ENCODE peak calls at places on chromosomes 4 and X, in six cellular contexts. C is stomach, K is esophagus squamous epithelium, A is fibroblast of pulmonary artery, W is pancreas, Y is AG04449. P is an unnamed sample.

GRCh38 chrX:153869473-153870287 is 16.3 kb downstream of the L1CAM start:
- DNase-seq in C (no peak), K (no peak), A (no peak), W (no peak), Y (no peak), P (no peak)

GRCh38 chr4:61909031-61909430 is 708.9 kb downstream of the ADGRL3 start:
- DNase-seq in C (no peak), K (no peak), A (no peak), W (no peak), Y (no peak), P (no peak)

GRCh38 chrX:71111141-71111843 is at the start of gene IL2RG:
- DNase-seq in C (peak), K (peak), A (no peak), W (no peak), Y (no peak), P (peak)

GRCh38 chrX:10110316-10110932 is 46.4 kb upstream of the CLCN4 start:
- DNase-seq in C (no peak), K (no peak), A (no peak), W (no peak), Y (no peak), P (no peak)

GRCh38 chrX:110182362-110182761 is 135.5 kb downstream of the AMMECR1 start:
- DNase-seq in C (no peak), K (no peak), A (no peak), W (no peak), Y (no peak), P (peak)

GRCh38 chr4:170079981-170080380 is 9.8 kb downstream of the AADAT start:
- DNase-seq in C (no peak), K (no peak), A (no peak), W (no peak), Y (no peak), P (no peak)

GRCh38 chr4:122576261-122577188 is 44.3 kb downstream of the IL21 start:
- DNase-seq in C (no peak), K (no peak), A (peak), W (no peak), Y (no peak), P (peak)

GRCh38 chr4:74123065-74123728 is 24.2 kb upstream of the CXCL2 start:
- DNase-seq in C (no peak), K (no peak), A (peak), W (peak), Y (peak), P (peak)

GRCh38 chrX:67347145-67347544 is 196.7 kb upstream of the AR start:
- DNase-seq in C (no peak), K (no peak), A (no peak), W (no peak), Y (no peak), P (no peak)

GRCh38 chrX:109199726-109200125 is 282.2 kb downstream of the GUCY2F start:
- DNase-seq in C (no peak), K (no peak), A (peak), W (no peak), Y (peak), P (peak)

GRCh38 chrX:10755477-10756334 is 135.3 kb upstream of the MID1 start:
- DNase-seq in C (no peak), K (no peak), A (peak), W (peak), Y (peak), P (no peak)

GRCh38 chr4:96295143-96295763 is 455.4 kb downstream of the PDHA2 start:
- DNase-seq in C (no peak), K (no peak), A (no peak), W (no peak), Y (no peak), P (no peak)

GRCh38 chrX:66731398-66731797 is 92.5 kb upstream of the EDA2R start:
- DNase-seq in C (no peak), K (no peak), A (peak), W (no peak), Y (no peak), P (peak)

GRCh38 chrX:155956649-155957048 is 40.8 kb upstream of the IL9R start:
- DNase-seq in C (peak), K (no peak), A (no peak), W (no peak), Y (no peak), P (no peak)

GRCh38 chrX:155957843-155958242 is 39.7 kb upstream of the IL9R start:
- DNase-seq in C (no peak), K (no peak), A (no peak), W (no peak), Y (no peak), P (no peak)

GRCh38 chrX:155962906-155963305 is 34.6 kb upstream of the IL9R start:
- DNase-seq in C (no peak), K (no peak), A (no peak), W (no peak), Y (no peak), P (no peak)

GRCh38 chrX:155956099-155956498 is 41.4 kb upstream of the IL9R start:
- DNase-seq in C (no peak), K (no peak), A (no peak), W (no peak), Y (no peak), P (no peak)

GRCh38 chrX:155959018-155959587 is 38.4 kb upstream of the IL9R start:
- DNase-seq in C (no peak), K (no peak), A (no peak), W (no peak), Y (no peak), P (no peak)
- H3K4me3 ChIP-seq in C (no peak), K (no peak), A (no peak), W (no peak), Y (no peak), P (no peak)

GRCh38 chr4:118881512-118882146 is 7.0 kb upstream of the SYNPO2 start:
- DNase-seq in C (no peak), K (no peak), A (no peak), W (no peak), Y (no peak), P (peak)

GRCh38 chr4:118884716-118885115 is 3.9 kb upstream of the SYNPO2 start:
- DNase-seq in C (no peak), K (no peak), A (no peak), W (no peak), Y (no peak), P (no peak)

GRCh38 chr4:118888666-118889312 is at the start of gene SYNPO2:
- DNase-seq in C (peak), K (no peak), A (peak), W (peak), Y (no peak), P (peak)

GRCh38 chr4:118879409-118879808 is 9.2 kb upstream of the SYNPO2 start:
- DNase-seq in C (no peak), K (no peak), A (no peak), W (no peak), Y (no peak), P (no peak)

DNA sequence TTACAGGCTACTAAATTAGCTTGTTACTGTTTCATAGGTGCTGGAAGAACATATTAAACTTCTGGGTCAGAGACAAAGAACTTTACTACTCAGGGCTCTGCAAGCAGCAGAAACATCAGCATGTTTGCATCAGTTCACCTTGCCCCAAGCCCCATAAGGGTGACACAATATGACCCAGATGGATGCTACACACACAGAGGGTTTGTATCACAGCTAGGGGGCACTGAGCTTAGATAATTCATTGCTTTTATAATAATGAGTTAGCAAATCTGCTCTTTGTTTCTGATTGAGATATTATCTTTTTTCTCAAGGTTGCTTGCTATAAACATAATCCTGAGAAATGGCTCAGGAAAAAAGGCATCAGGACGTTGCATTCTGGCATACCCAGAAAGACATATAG is 4.8 kb upstream of the SYNPO2 start:
- DNase-seq in C (no peak), K (no peak), A (no peak), W (no peak), Y (no peak), P (no peak)
- TF ChIP-seq CTCF in C (no peak), K (no peak), A (peak), W (no peak), Y (peak), P (peak)

GRCh38 chr4:1003271-1004070 is 8.0 kb upstream of the FGFRL1 start:
- DNase-seq in C (no peak), K (no peak), A (no peak), W (no peak), Y (no peak), P (no peak)

GRCh38 chr4:1001561-1002130 is 8.4 kb upstream of the SLC26A1 start:
- DNase-seq in C (no peak), K (no peak), A (no peak), W (no peak), Y (no peak), P (no peak)

GRCh38 chr4:1002131-1002630 is 9.0 kb upstream of the SLC26A1 start:
- DNase-seq in C (peak), K (no peak), A (peak), W (no peak), Y (no peak), P (no peak)

GRCh38 chr4:1004071-1004418 is 7.4 kb upstream of the FGFRL1 start:
- DNase-seq in C (no peak), K (no peak), A (no peak), W (no peak), Y (no peak), P (no peak)

DNA sequence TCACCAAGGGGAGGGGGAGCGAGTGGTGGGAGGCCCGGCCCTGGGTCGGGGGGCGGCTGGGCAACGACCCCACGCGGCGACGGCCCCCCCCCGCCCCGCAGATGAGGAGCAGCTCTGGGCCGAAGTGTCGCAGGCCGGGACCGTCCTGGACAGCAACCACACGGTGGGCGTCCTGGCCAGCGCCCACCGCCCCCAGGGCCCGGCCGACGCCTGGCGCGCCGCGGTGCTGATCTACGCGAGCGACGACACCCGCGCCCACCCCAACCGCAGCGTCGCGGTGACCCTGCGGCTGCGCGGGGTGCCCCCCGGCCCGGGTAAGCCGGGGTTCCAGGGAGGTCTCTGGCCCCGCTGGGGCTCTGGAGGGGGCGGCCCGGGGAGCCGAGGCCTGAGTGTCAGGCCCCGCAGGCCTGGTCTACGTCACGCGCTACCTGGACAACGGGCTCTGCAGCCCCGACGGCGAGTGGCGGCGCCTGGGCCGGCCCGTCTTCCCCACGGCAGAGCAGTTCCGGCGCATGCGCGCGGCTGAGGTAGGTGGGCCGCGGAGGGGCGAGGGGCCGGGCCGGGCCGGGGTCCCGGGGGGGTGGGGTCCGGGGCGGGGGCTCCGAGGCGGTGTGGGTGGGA is 8.7 kb upstream of the FGFRL1 start:
- DNase-seq in C (no peak), K (no peak), A (no peak), W (no peak), Y (no peak), P (no peak)
- H3K4me3 ChIP-seq in C (peak), K (no peak), A (no peak), W (no peak), Y (no peak), P (no peak)

GRCh38 chr4:87545052-87545451 is 15.9 kb upstream of the SPARCL1 start:
- DNase-seq in C (no peak), K (no peak), A (no peak), W (no peak), Y (no peak), P (no peak)
- TF ChIP-seq CTCF in C (no peak), K (no peak), A (no peak), W (no peak), Y (no peak), P (no peak)

DNA sequence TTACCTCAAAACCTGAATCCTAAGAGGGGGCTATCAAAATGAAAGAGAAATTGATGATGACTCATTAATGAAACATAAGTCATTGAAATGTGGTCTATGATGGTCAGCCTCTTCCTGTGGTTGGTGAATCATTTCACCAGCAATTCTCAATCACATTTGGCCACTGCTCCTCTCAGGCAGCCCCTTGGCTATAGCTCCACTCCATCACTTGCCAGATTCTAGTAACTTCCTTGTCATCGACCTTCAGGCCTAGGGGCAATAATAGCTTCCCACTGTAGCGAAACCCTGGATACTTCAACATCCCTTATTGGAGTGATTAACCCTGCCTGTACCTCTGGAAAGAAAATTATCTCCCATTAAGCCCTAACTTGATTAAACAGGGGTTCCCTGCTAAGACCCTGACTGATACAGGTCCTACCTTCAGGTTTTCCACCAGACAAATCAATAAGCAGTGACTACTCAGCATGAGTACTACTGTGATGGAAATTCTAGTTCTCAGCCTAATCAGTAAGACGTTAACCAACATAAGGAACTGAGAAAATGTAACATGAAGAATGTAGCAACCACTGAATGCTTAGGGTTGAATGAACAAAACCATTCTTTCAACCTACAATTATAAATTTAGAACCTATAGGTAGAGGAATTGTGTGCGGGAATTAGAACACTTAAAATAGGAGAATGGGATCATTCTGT is 30.4 kb downstream of the ADH7 start:
- DNase-seq in C (no peak), K (no peak), A (peak), W (no peak), Y (no peak), P (peak)
- H3K4me3 ChIP-seq in C (no peak), K (no peak), A (no peak), W (no peak), Y (no peak), P (no peak)

DNA sequence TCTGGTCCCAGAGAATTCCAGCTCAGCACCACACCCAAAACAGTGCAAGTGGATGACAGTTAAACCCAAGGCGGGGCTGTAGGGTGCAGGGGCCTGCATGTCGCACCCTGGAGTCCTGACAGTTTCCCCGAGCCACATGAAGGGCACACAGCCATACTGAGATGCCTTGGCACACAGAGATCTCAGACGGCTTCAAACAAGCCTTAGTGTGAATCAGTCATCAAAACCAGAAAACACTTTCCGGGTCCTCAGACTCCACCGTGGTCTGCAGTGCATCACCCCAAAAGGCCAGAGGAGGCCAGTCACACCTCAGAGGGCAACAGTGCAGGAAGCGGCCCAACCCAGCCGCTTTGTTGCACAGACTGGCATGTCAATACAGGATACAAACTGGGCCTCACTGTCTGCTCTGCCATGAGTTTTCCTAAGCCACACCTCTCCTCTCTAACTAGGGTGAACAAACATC is 64.6 kb upstream of the ENPP6 start:
- DNase-seq in C (peak), K (no peak), A (no peak), W (no peak), Y (no peak), P (peak)
- TF ChIP-seq CTCF in C (no peak), K (peak), A (no peak), W (no peak), Y (no peak), P (peak)

GRCh38 chrX:39903937-39904336 is 193.8 kb downstream of the BCOR start:
- DNase-seq in C (no peak), K (no peak), A (peak), W (no peak), Y (no peak), P (peak)

GRCh38 chrX:39905475-39905889 is 192.3 kb downstream of the BCOR start:
- DNase-seq in C (no peak), K (no peak), A (peak), W (peak), Y (no peak), P (no peak)

GRCh38 chrX:39904816-39905474 is 192.8 kb downstream of the BCOR start:
- DNase-seq in C (no peak), K (no peak), A (no peak), W (no peak), Y (no peak), P (no peak)

GRCh38 chrX:39907964-39908616 is 189.7 kb downstream of the BCOR start:
- DNase-seq in C (peak), K (no peak), A (peak), W (peak), Y (peak), P (peak)

GRCh38 chrX:39905946-39906345 is 191.8 kb downstream of the BCOR start:
- DNase-seq in C (no peak), K (no peak), A (no peak), W (no peak), Y (no peak), P (no peak)
- H3K4me3 ChIP-seq in C (no peak), K (no peak), A (no peak), W (no peak), Y (no peak), P (no peak)

GRCh38 chrX:100368167-100368566 is 41.9 kb downstream of the PCDH19 start:
- DNase-seq in C (no peak), K (no peak), A (peak), W (no peak), Y (no peak), P (peak)
- TF ChIP-seq CTCF in C (no peak), K (peak), A (peak), W (peak), Y (peak), P (peak)